ENCODE peak calls at places on chromosomes 16 and 17, in five cellular contexts. I is cardiac fibroblast; G is OCI-M1; W is pancreas; L is activated CD4-positive, alpha-beta T cell treated with anti-CD3 and anti-CD28 coated beads, Interleukin-2, amount 10 ng/mL, durations not matched to agents 7 days and 5 days. V is an unnamed sample.

GRCh38 chr16:88618182-88618955 is 20.0 kb upstream of the IL17C start:
- DNase-seq in I (no peak), G (no peak), W (no peak), L (no peak), V (no peak)

GRCh38 chr17:9862191-9862590 is 36.5 kb downstream of the GLP2R start:
- DNase-seq in I (no peak), G (no peak), W (no peak), L (no peak), V (no peak)

GRCh38 chr17:6162216-6162615 is 92.0 kb downstream of the WSCD1 start:
- DNase-seq in I (no peak), G (no peak), W (no peak), L (no peak), V (no peak)

GRCh38 chr17:56440391-56440790 is 153.1 kb upstream of the NOG start:
- DNase-seq in I (peak), G (peak), W (no peak), L (no peak), V (no peak)

GRCh38 chr17:44005865-44006580 is 1.6 kb downstream of the NAGS start:
- DNase-seq in I (no peak), G (no peak), W (peak), L (no peak), V (no peak)

GRCh38 chr16:83015871-83016270 is 389.1 kb downstream of the CDH13 start:
- DNase-seq in I (no peak), G (no peak), W (no peak), L (no peak), V (no peak)

GRCh38 chr17:50129303-50129945 is 536 bp downstream of the SAMD14 start:
- DNase-seq in I (peak), G (no peak), W (no peak), L (peak), V (no peak)

GRCh38 chr17:14206891-14207290 is 29.8 kb downstream of the CDRT15 start:
- DNase-seq in I (no peak), G (no peak), W (no peak), L (no peak), V (no peak)

GRCh38 chr16:64392456-64392855 is 729.4 kb downstream of the CDH11 start:
- DNase-seq in I (no peak), G (no peak), W (no peak), L (no peak), V (no peak)

GRCh38 chr17:77609553-77610517 is 348.7 kb upstream of the TNRC6C start:
- DNase-seq in I (no peak), G (peak), W (no peak), L (peak), V (peak)

GRCh38 chr17:64115871-64116534 is 13.9 kb downstream of the ERN1 start:
- DNase-seq in I (peak), G (peak), W (peak), L (no peak), V (no peak)

V was measured in Kasumi-1.